ENCODE peak calls at places on chromosomes 11 and 22, in six cellular contexts. One of them, this sample, is unnamed.

GRCh38 chr11:6771926-6772898 is at the start of gene OR2AG2:
- DNase-seq in HCT116: no peak
- DNase-seq in H1: no peak
- DNase-seq in A549: no peak
- DNase-seq in GM12878: peak
- DNase-seq in IMR-90: no peak
- DNase-seq in this sample: no peak

GRCh38 chr22:39937881-39938280 is 22.3 kb upstream of the TMA7B start:
- DNase-seq in HCT116: no peak
- DNase-seq in H1: no peak
- DNase-seq in A549: no peak
- DNase-seq in GM12878: no peak
- DNase-seq in IMR-90: no peak
- DNase-seq in this sample: no peak

GRCh38 chr11:63945482-63946163 is 6.8 kb downstream of the NAA40 start:
- DNase-seq in HCT116: peak
- DNase-seq in H1: peak
- DNase-seq in A549: peak
- DNase-seq in GM12878: no peak
- DNase-seq in IMR-90: peak
- DNase-seq in this sample: peak

GRCh38 chr11:117789241-117789640 is 7.8 kb downstream of the DSCAML1 start:
- DNase-seq in HCT116: no peak
- DNase-seq in H1: no peak
- DNase-seq in A549: no peak
- DNase-seq in GM12878: no peak
- DNase-seq in IMR-90: no peak
- DNase-seq in this sample: no peak

GRCh38 chr22:29689872-29690213 is 30.0 kb upstream of the CABP7 start:
- DNase-seq in HCT116: no peak
- DNase-seq in H1: peak
- DNase-seq in A549: no peak
- DNase-seq in GM12878: no peak
- DNase-seq in IMR-90: peak
- DNase-seq in this sample: peak

GRCh38 chr11:131534031-131534430 is 163.6 kb downstream of the NTM start:
- DNase-seq in HCT116: no peak
- DNase-seq in H1: no peak
- DNase-seq in A549: no peak
- DNase-seq in GM12878: no peak
- DNase-seq in IMR-90: no peak
- DNase-seq in this sample: no peak

GRCh38 chr11:26297179-26297970 is 34.6 kb upstream of the ANO3 start:
- DNase-seq in HCT116: peak
- DNase-seq in H1: no peak
- DNase-seq in A549: peak
- DNase-seq in GM12878: no peak
- DNase-seq in IMR-90: peak
- DNase-seq in this sample: peak

GRCh38 chr11:116931206-116931953 is 94.0 kb upstream of the APOA1 start:
- DNase-seq in HCT116: no peak
- DNase-seq in H1: no peak
- DNase-seq in A549: no peak
- DNase-seq in GM12878: no peak
- DNase-seq in IMR-90: peak
- DNase-seq in this sample: no peak

GRCh38 chr11:92556435-92556834 is 331.8 kb downstream of the FAT3 start:
- DNase-seq in HCT116: no peak
- DNase-seq in H1: no peak
- DNase-seq in A549: no peak
- DNase-seq in GM12878: no peak
- DNase-seq in IMR-90: peak
- DNase-seq in this sample: no peak

GRCh38 chr11:68313574-68314202 is 1.3 kb downstream of the LRP5 start:
- DNase-seq in HCT116: no peak
- DNase-seq in H1: no peak
- DNase-seq in A549: no peak
- DNase-seq in GM12878: no peak
- DNase-seq in IMR-90: peak
- DNase-seq in this sample: peak

GRCh38 chr22:23555118-23555517 is 25.0 kb downstream of the IGLL1 start:
- DNase-seq in HCT116: no peak
- DNase-seq in H1: no peak
- DNase-seq in A549: no peak
- DNase-seq in GM12878: no peak
- DNase-seq in IMR-90: no peak
- DNase-seq in this sample: no peak

GRCh38 chr11:130323452-130324448 is 9.0 kb upstream of the ZBTB44 start:
- DNase-seq in HCT116: no peak
- DNase-seq in H1: no peak
- DNase-seq in A549: no peak
- DNase-seq in GM12878: no peak
- DNase-seq in IMR-90: peak
- DNase-seq in this sample: no peak

GRCh38 chr22:42717197-42717967 is 3.3 kb downstream of the A4GALT start:
- DNase-seq in HCT116: no peak
- DNase-seq in H1: peak
- DNase-seq in A549: no peak
- DNase-seq in GM12878: no peak
- DNase-seq in IMR-90: no peak
- DNase-seq in this sample: no peak

GRCh38 chr22:46349238-46349637 is 13.7 kb downstream of the TRMU start:
- DNase-seq in HCT116: no peak
- DNase-seq in H1: no peak
- DNase-seq in A549: no peak
- DNase-seq in GM12878: no peak
- DNase-seq in IMR-90: no peak
- DNase-seq in this sample: no peak

GRCh38 chr11:10594407-10594806 is 25.9 kb upstream of the LYVE1 start:
- DNase-seq in HCT116: no peak
- DNase-seq in H1: no peak
- DNase-seq in A549: no peak
- DNase-seq in GM12878: no peak
- DNase-seq in IMR-90: no peak
- DNase-seq in this sample: no peak

GRCh38 chr11:57819272-57819979 is 57.8 kb downstream of the CTNND1 start:
- DNase-seq in HCT116: no peak
- DNase-seq in H1: no peak
- DNase-seq in A549: no peak
- DNase-seq in GM12878: no peak
- DNase-seq in IMR-90: no peak
- DNase-seq in this sample: no peak

DNA sequence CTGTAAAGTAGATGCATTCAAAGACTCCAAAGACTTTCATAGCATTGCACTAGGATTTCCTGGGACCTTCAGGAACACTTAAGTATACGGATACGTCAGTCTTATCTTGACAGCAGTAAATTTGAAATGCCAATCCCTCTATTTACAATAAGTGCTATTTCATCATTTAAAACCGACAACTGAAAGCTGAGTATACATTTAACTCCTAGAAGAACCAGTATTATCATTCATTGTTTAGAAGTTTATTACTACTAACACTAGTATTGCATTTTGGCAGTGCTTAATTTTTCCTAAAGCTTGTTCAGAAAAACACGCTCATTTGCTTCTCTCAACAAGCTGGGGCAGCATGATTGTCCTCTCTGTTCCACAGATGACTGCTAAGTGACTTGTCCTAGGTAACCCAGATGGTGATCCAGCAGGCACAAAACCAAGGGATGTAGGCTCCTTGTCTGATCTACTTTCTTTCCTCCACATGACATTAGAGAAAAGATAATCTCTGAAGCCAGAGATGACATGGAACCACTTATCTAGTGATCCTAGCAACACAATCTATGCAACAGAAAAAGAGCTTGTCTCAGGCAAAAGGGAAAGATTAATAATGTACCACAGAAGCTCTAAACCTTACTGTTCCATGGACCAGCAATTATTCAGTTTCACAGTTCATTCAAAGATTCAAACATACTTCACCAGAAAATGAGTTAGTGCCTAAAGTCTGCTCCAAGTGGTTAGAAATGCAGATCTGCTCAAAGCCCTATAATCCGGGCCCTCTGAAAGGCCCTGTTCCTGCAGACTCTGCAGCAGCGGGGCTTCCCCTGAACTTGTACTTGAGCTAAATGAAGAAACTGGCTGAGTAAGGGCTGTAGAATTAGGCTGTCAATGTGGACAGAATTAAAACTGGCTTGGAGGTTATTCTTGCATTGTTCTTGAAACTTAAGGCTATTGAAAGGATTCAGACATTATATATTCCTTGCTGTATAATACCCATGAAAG is 5.2 kb downstream of the MAML2 start:
- DNase-seq in HCT116: no peak
- DNase-seq in H1: no peak
- DNase-seq in A549: no peak
- DNase-seq in GM12878: no peak
- DNase-seq in IMR-90: peak
- DNase-seq in this sample: no peak
- TF ChIP-seq RAD21 in HCT116: no peak
- TF ChIP-seq RAD21 in H1: no peak
- TF ChIP-seq RAD21 in A549: no peak
- TF ChIP-seq RAD21 in GM12878: no peak
- TF ChIP-seq RAD21 in IMR-90: peak
- TF ChIP-seq RAD21 in this sample: no peak

GRCh38 chr11:129195682-129196081 is 3.6 kb upstream of the ARHGAP32 start:
- DNase-seq in HCT116: no peak
- DNase-seq in H1: no peak
- DNase-seq in A549: no peak
- DNase-seq in GM12878: no peak
- DNase-seq in IMR-90: no peak
- DNase-seq in this sample: no peak

GRCh38 chr11:129192150-129192549 is at the start of gene ARHGAP32:
- DNase-seq in HCT116: no peak
- DNase-seq in H1: no peak
- DNase-seq in A549: no peak
- DNase-seq in GM12878: no peak
- DNase-seq in IMR-90: no peak
- DNase-seq in this sample: peak

GRCh38 chr11:129189646-129190045 is 2.5 kb downstream of the ARHGAP32 start:
- DNase-seq in HCT116: no peak
- DNase-seq in H1: no peak
- DNase-seq in A549: no peak
- DNase-seq in GM12878: no peak
- DNase-seq in IMR-90: no peak
- DNase-seq in this sample: no peak

GRCh38 chr11:129190087-129190486 is 2.0 kb downstream of the ARHGAP32 start:
- DNase-seq in HCT116: no peak
- DNase-seq in H1: no peak
- DNase-seq in A549: peak
- DNase-seq in GM12878: no peak
- DNase-seq in IMR-90: no peak
- DNase-seq in this sample: peak

DNA sequence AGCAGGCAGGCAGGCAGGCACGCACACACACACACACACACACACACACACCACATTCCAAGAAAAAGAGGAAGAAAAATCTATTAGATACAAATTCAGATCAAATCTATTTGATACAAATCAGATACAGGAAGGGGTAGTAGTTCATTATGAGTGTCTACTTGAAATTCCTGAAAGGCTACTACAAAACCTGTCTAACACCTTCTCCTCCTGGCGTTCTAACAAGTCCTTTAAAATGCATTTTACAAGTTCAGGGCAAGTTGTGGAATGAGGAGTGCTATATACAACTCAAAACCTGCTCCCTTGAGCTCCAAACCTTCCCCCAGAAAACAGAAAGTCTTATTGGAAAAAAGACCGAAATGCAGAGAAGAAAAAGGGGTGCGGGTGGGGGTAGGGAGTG is 476 bp downstream of the ARHGAP32 start:
- DNase-seq in HCT116: no peak
- DNase-seq in H1: no peak
- DNase-seq in A549: no peak
- DNase-seq in GM12878: no peak
- DNase-seq in IMR-90: no peak
- DNase-seq in this sample: no peak
- TF ChIP-seq RAD21 in HCT116: no peak
- TF ChIP-seq RAD21 in H1: no peak
- TF ChIP-seq RAD21 in A549: no peak
- TF ChIP-seq RAD21 in GM12878: no peak
- TF ChIP-seq RAD21 in IMR-90: no peak
- TF ChIP-seq RAD21 in this sample: no peak

GRCh38 chr11:38547464-38547863 is 1949.4 kb upstream of the RAG2 start:
- DNase-seq in HCT116: no peak
- DNase-seq in H1: no peak
- DNase-seq in A549: no peak
- DNase-seq in GM12878: no peak
- DNase-seq in IMR-90: no peak
- DNase-seq in this sample: no peak

GRCh38 chr11:38538866-38539651 is 1941.0 kb upstream of the RAG2 start:
- DNase-seq in HCT116: no peak
- DNase-seq in H1: no peak
- DNase-seq in A549: no peak
- DNase-seq in GM12878: no peak
- DNase-seq in IMR-90: no peak
- DNase-seq in this sample: no peak

GRCh38 chr11:38543311-38543710 is 1945.3 kb upstream of the RAG2 start:
- DNase-seq in HCT116: no peak
- DNase-seq in H1: no peak
- DNase-seq in A549: no peak
- DNase-seq in GM12878: no peak
- DNase-seq in IMR-90: peak
- DNase-seq in this sample: no peak

DNA sequence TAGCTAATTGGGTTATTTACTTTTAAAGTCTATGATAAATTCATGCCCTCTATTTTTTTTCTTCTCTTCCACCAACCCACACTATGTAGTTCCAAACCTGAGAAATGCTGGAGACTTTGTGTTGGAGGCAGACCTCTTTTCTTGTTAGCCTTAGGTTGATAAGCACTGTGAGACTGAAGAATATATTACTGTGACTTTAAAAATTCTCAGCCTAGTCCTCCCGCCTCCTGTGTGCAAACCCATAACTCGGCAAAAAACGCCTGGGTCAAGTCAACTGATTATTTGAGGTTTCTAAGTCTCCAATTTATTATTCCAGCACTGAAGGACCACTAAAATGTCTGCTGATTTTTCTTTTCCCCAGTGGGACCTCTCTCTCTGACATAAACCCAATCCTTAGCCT is 1945.9 kb upstream of the RAG2 start:
- DNase-seq in HCT116: no peak
- DNase-seq in H1: no peak
- DNase-seq in A549: no peak
- DNase-seq in GM12878: no peak
- DNase-seq in IMR-90: no peak
- DNase-seq in this sample: no peak
- TF ChIP-seq RAD21 in HCT116: no peak
- TF ChIP-seq RAD21 in H1: no peak
- TF ChIP-seq RAD21 in A549: no peak
- TF ChIP-seq RAD21 in GM12878: no peak
- TF ChIP-seq RAD21 in IMR-90: no peak
- TF ChIP-seq RAD21 in this sample: no peak

GRCh38 chr22:41487037-41487963 is 18.4 kb downstream of the ACO2 start:
- DNase-seq in HCT116: no peak
- DNase-seq in H1: no peak
- DNase-seq in A549: no peak
- DNase-seq in GM12878: no peak
- DNase-seq in IMR-90: peak
- DNase-seq in this sample: no peak

GRCh38 chr22:41488076-41488475 is 19.2 kb downstream of the ACO2 start:
- DNase-seq in HCT116: no peak
- DNase-seq in H1: no peak
- DNase-seq in A549: no peak
- DNase-seq in GM12878: no peak
- DNase-seq in IMR-90: no peak
- DNase-seq in this sample: no peak

GRCh38 chr22:41488596-41489385 is 19.9 kb downstream of the ACO2 start:
- DNase-seq in HCT116: no peak
- DNase-seq in H1: no peak
- DNase-seq in A549: no peak
- DNase-seq in GM12878: no peak
- DNase-seq in IMR-90: no peak
- DNase-seq in this sample: no peak

GRCh38 chr22:41491379-41492100 is 22.6 kb downstream of the ACO2 start:
- DNase-seq in HCT116: no peak
- DNase-seq in H1: no peak
- DNase-seq in A549: no peak
- DNase-seq in GM12878: no peak
- DNase-seq in IMR-90: peak
- DNase-seq in this sample: no peak
- TF ChIP-seq RAD21 in HCT116: no peak
- TF ChIP-seq RAD21 in H1: no peak
- TF ChIP-seq RAD21 in A549: no peak
- TF ChIP-seq RAD21 in GM12878: no peak
- TF ChIP-seq RAD21 in IMR-90: no peak
- TF ChIP-seq RAD21 in this sample: no peak

This sample was measured in SK-N-SH.